ENCODE peak calls at places on chromosomes 12 and 14, in eight cellular contexts. Q is EL; B is spleen; U is anterior cingulate cortex; J is stimulated activated CD8-positive, alpha-beta memory T cell treated with anti-CD3 and anti-CD28 coated beads, Interleukin-2, amount 100 ng/mL, for 48 hours; Y is CD8-positive, alpha-beta T cell; G is T47D; W is astrocyte of the hippocampus. A is an unnamed sample.

GRCh38 chr12:49872781-49873181 is 29.9 kb upstream of the BCDIN3D start:
- DNase-seq in U (no peak), Y (no peak), J (no peak), Q (peak; percentile 34), B (no peak), G (no peak), W (no peak), A (no peak)

GRCh38 chr14:71932229-71932951 is at the start of gene RGS6:
- DNase-seq in U (no peak), Y (no peak), G (peak; percentile 76), Q (peak; percentile 6), J (peak; percentile 8), W (peak; percentile 82), B (no peak), A (peak; percentile 7)

GRCh38 chr12:45898094-45898493 is 92.3 kb downstream of the SCAF11 start:
- DNase-seq in U (no peak), Y (no peak), G (no peak), W (no peak), J (no peak), B (no peak), Q (no peak), A (no peak)

GRCh38 chr12:58871557-58871956 is 48.7 kb downstream of the LRIG3 start:
- DNase-seq in G (no peak), B (no peak), U (no peak), J (no peak), Q (peak; percentile 31), W (no peak), Y (no peak), A (no peak)

GRCh38 chr12:20486233-20486632 is 117.9 kb downstream of the PDE3A start:
- DNase-seq in J (no peak), U (no peak), Q (peak; percentile 39), Y (no peak), B (no peak), G (no peak), W (no peak), A (no peak)

GRCh38 chr12:108526482-108527234 is 11.6 kb downstream of the FICD start:
- DNase-seq in W (peak; percentile 69), Q (peak; percentile 44), B (no peak), U (no peak), J (no peak), Y (no peak), G (no peak), A (no peak)

GRCh38 chr14:23646648-23647549 is 10.7 kb downstream of the DHRS2 start:
- DNase-seq in B (no peak), W (no peak), Y (no peak), J (no peak), Q (peak; percentile 51), U (no peak), G (no peak), A (no peak)

GRCh38 chr12:54390668-54391551 is 6.4 kb upstream of the ZNF385A start:
- DNase-seq in G (peak; percentile 81), W (peak; percentile 57), J (peak; percentile 53), Y (peak; percentile 75), U (no peak), B (peak; percentile 92), Q (no peak), A (peak; percentile 55)

GRCh38 chr12:19576421-19576925 is 137.2 kb downstream of the AEBP2 start:
- DNase-seq in W (no peak), B (no peak), Y (no peak), U (no peak), G (no peak), J (no peak), Q (no peak), A (no peak)

GRCh38 chr14:69242311-69243224 is 17.4 kb upstream of the GALNT16 start:
- DNase-seq in U (no peak), W (peak; percentile 82), J (peak; percentile 15), B (no peak), Q (peak; percentile 70), G (peak; percentile 84), Y (peak; percentile 45), A (peak; percentile 85)

GRCh38 chr12:113818833-113819232 is 147.3 kb downstream of the RBM19 start:
- DNase-seq in G (no peak), Y (no peak), U (no peak), Q (no peak), W (no peak), B (no peak), J (no peak), A (no peak)

GRCh38 chr14:49677643-49678042 is 10.4 kb downstream of the POLE2 start:
- DNase-seq in Y (no peak), U (no peak), J (no peak), G (no peak), Q (no peak), B (no peak), W (no peak), A (no peak)

GRCh38 chr12:96421014-96421413 is 20.8 kb upstream of the CDK17 start:
- DNase-seq in Q (no peak), J (no peak), Y (no peak), B (no peak), W (no peak), U (no peak), G (no peak), A (no peak)

GRCh38 chr12:6444031-6444430 is 724 bp upstream of the CD27 start:
- DNase-seq in U (no peak), W (no peak), B (no peak), Y (no peak), Q (no peak), G (no peak), J (no peak), A (no peak)

GRCh38 chr12:26197832-26198231 is 2.5 kb downstream of the SSPN start:
- DNase-seq in B (no peak), Y (no peak), Q (no peak), U (no peak), G (no peak), W (no peak), J (no peak), A (peak; percentile 44)

GRCh38 chr12:108438687-108439086 is 76.4 kb upstream of the FICD start:
- DNase-seq in G (no peak), J (no peak), Q (no peak), B (no peak), U (no peak), W (no peak), Y (no peak), A (no peak)

GRCh38 chr12:43237238-43237879 is 314.6 kb downstream of the ADAMTS20 start:
- DNase-seq in J (no peak), G (no peak), U (no peak), Y (no peak), W (no peak), B (no peak), Q (no peak), A (no peak)

GRCh38 chr12:103013741-103014140 is 56.3 kb downstream of the ASCL1 start:
- DNase-seq in B (no peak), Q (no peak), U (no peak), J (no peak), G (no peak), W (no peak), Y (no peak), A (no peak)

GRCh38 chr14:86221000-86221399 is 691.1 kb downstream of the FLRT2 start:
- DNase-seq in Y (no peak), W (no peak), J (no peak), Q (peak; percentile 4), U (no peak), G (no peak), B (no peak), A (no peak)

GRCh38 chr12:39723831-39724230 is 104.2 kb upstream of the ABCD2 start:
- DNase-seq in Y (no peak), W (peak; percentile 48), G (no peak), U (peak; percentile 0), J (no peak), B (no peak), Q (peak; percentile 46), A (peak; percentile 38)

GRCh38 chr14:92780444-92780843 is 13.7 kb upstream of the GOLGA5 start:
- DNase-seq in U (no peak), G (no peak), B (no peak), W (peak; percentile 44), Q (peak; percentile 58), Y (no peak), J (no peak), A (no peak)

GRCh38 chr14:89268514-89268913 is 148.5 kb downstream of the FOXN3 start:
- DNase-seq in W (no peak), Y (no peak), J (no peak), B (no peak), Q (no peak), U (no peak), G (no peak), A (no peak)

GRCh38 chr12:62649412-62650116 is 182.9 kb downstream of the MON2 start:
- DNase-seq in W (no peak), Q (no peak), G (no peak), J (no peak), U (no peak), B (no peak), Y (no peak), A (peak; percentile 71)

GRCh38 chr14:67579040-67579439 is 21.0 kb downstream of the PIGH start:
- DNase-seq in W (no peak), J (no peak), Q (no peak), U (no peak), G (no peak), B (peak; percentile 40), Y (no peak), A (no peak)

GRCh38 chr14:100282766-100283419 is 23.4 kb downstream of the SLC25A29 start:
- DNase-seq in W (no peak), G (no peak), B (no peak), Q (no peak), Y (no peak), J (no peak), U (no peak), A (no peak)

GRCh38 chr12:14849664-14850063 is 6.3 kb upstream of the ART4 start:
- DNase-seq in G (no peak), Q (peak; percentile 27), B (no peak), W (peak; percentile 49), J (no peak), U (no peak), Y (no peak), A (no peak)

GRCh38 chr12:32493282-32493681 is 93.9 kb downstream of the FGD4 start:
- DNase-seq in Q (no peak), J (no peak), B (no peak), U (no peak), Y (no peak), W (no peak), G (no peak), A (no peak)

GRCh38 chr12:124915249-124916236 is 1.1 kb upstream of the UBC start:
- DNase-seq in B (no peak), Q (peak; percentile 48), J (no peak), U (no peak), G (no peak), Y (no peak), W (no peak), A (peak; percentile 70)

GRCh38 chr14:44700184-44700583 is 193.1 kb upstream of the FSCB start:
- DNase-seq in Y (no peak), G (no peak), J (no peak), B (no peak), W (peak; percentile 67), U (no peak), Q (peak; percentile 7), A (no peak)

GRCh38 chr12:89980236-89980635 is 271.6 kb upstream of the ATP2B1 start:
- DNase-seq in W (no peak), B (no peak), J (no peak), Q (peak; percentile 77), Y (no peak), U (no peak), G (no peak), A (no peak)

GRCh38 chr12:10363665-10363921 is 26.2 kb downstream of the KLRK1 start:
- DNase-seq in B (no peak), U (no peak), W (peak; percentile 22), J (no peak), Y (no peak), G (no peak), Q (no peak), A (no peak)

GRCh38 chr14:91127411-91127810 is 13.5 kb downstream of the DGLUCY start:
- DNase-seq in W (no peak), J (no peak), Y (no peak), U (no peak), Q (no peak), G (peak; percentile 63), B (peak; percentile 86), A (peak; percentile 53)

GRCh38 chr12:48069253-48069652 is 36.6 kb downstream of the SENP1 start:
- DNase-seq in Y (no peak), G (no peak), W (no peak), B (no peak), U (no peak), Q (no peak), J (no peak), A (no peak)

GRCh38 chr12:115941362-115941761 is 336.1 kb downstream of the MED13L start:
- DNase-seq in U (no peak), W (no peak), J (no peak), Q (peak; percentile 27), B (no peak), G (no peak), Y (no peak), A (no peak)